ENCODE peak calls at places on chromosomes 12 and 14, in five cellular contexts. F is amygdala, A is nephron progenitor cell, H is NCI-H1105 treated with DMSO at 0.1 percent for 48 hours, Z is GDM1. P is an unnamed sample.
A peak's percentile ranks its signal among the peaks of the same experiment; 100 is the strongest.

GRCh38 chr12:51866762-51867161 is 18.2 kb upstream of the FIGNL2 start:
- DNase-seq in F (no peak), A (no peak), H (no peak), Z (no peak), P (no peak)

GRCh38 chr14:105582639-105583038 is 56.3 kb downstream of the TMEM121 start:
- DNase-seq in F (no peak), A (no peak), H (no peak), Z (no peak), P (peak; percentile 29)

GRCh38 chr12:104137175-104137901 is 672 bp downstream of the NFYB start:
- DNase-seq in F (peak; percentile 41), A (peak; percentile 68), H (peak; percentile 42), Z (peak; percentile 17), P (peak; percentile 58)

GRCh38 chr14:102530828-102531478 is 21.4 kb upstream of the ANKRD9 start:
- DNase-seq in F (no peak), A (no peak), H (no peak), Z (no peak), P (no peak)

GRCh38 chr14:85531141-85531593 is 1.2 kb downstream of the FLRT2 start:
- DNase-seq in F (peak; percentile 24), A (peak; percentile 50), H (no peak), Z (no peak), P (peak; percentile 64)

GRCh38 chr12:13102481-13103195 is 829 bp downstream of the GSG1 start:
- DNase-seq in F (peak; percentile 24), A (no peak), H (no peak), Z (no peak), P (peak; percentile 14)

GRCh38 chr12:124434364-124434763 is 133.0 kb downstream of the NCOR2 start:
- DNase-seq in F (no peak), A (no peak), H (no peak), Z (no peak), P (no peak)

GRCh38 chr12:16329594-16329993 is 17.9 kb upstream of the MGST1 start:
- DNase-seq in F (no peak), A (no peak), H (peak; percentile 10), Z (no peak), P (no peak)

GRCh38 chr12:105343836-105344235 is 13.3 kb downstream of the C12orf75 start:
- DNase-seq in F (no peak), A (no peak), H (no peak), Z (no peak), P (no peak)

GRCh38 chr12:19757317-19757877 is 318.1 kb downstream of the AEBP2 start:
- DNase-seq in F (no peak), A (no peak), H (peak; percentile 77), Z (no peak), P (no peak)

GRCh38 chr12:636632-637031 is 26.6 kb downstream of the NINJ2 start:
- DNase-seq in F (no peak), A (no peak), H (no peak), Z (peak; percentile 16), P (no peak)

GRCh38 chr12:53696285-53696654 is 20.4 kb upstream of the ATP5MC2 start:
- DNase-seq in F (peak; percentile 32), A (peak; percentile 60), H (peak; percentile 93), Z (no peak), P (peak; percentile 57)

GRCh38 chr12:52396656-52397055 is 9.5 kb downstream of the KRT82 start:
- DNase-seq in F (no peak), A (no peak), H (no peak), Z (no peak), P (no peak)

GRCh38 chr12:3881208-3881980 is 8.2 kb upstream of the PARP11 start:
- DNase-seq in F (no peak), A (no peak), H (no peak), Z (no peak), P (no peak)

GRCh38 chr14:59688224-59689170 is 111.9 kb upstream of the CCDC175 start:
- DNase-seq in F (no peak), A (peak; percentile 55), H (peak; percentile 34), Z (peak; percentile 67), P (peak; percentile 71)

GRCh38 chr14:90828642-90829487 is 12.6 kb upstream of the TTC7B start:
- DNase-seq in F (no peak), A (no peak), H (no peak), Z (no peak), P (no peak)

GRCh38 chr14:56394826-56395543 is 184.6 kb upstream of the TMEM260 start:
- DNase-seq in F (no peak), A (no peak), H (no peak), Z (no peak), P (no peak)

GRCh38 chr14:65958664-65959562 is 527.3 kb upstream of the CCDC196 start:
- DNase-seq in F (no peak), A (no peak), H (peak; percentile 65), Z (no peak), P (peak; percentile 47)

GRCh38 chr14:100871234-100872186 is 32.0 kb downstream of the RTL1 start:
- DNase-seq in F (no peak), A (no peak), H (no peak), Z (no peak), P (no peak)

GRCh38 chr14:68507544-68508081 is 285.3 kb downstream of the ZFP36L1 start:
- DNase-seq in F (no peak), A (no peak), H (no peak), Z (no peak), P (no peak)

GRCh38 chr12:3421191-3421590 is 69.8 kb upstream of the PRMT8 start:
- DNase-seq in F (no peak), A (no peak), H (no peak), Z (no peak), P (no peak)

GRCh38 chr12:51529586-51529985 is 61.4 kb upstream of the SCN8A start:
- DNase-seq in F (no peak), A (no peak), H (no peak), Z (no peak), P (no peak)

GRCh38 chr14:21768116-21768874 is 94.7 kb upstream of the OR4E1 start:
- DNase-seq in F (no peak), A (no peak), H (peak; percentile 5), Z (peak; percentile 39), P (peak; percentile 11)

GRCh38 chr14:96091941-96092411 is 52.8 kb downstream of the C14orf132 start:
- DNase-seq in F (no peak), A (no peak), H (no peak), Z (no peak), P (no peak)

GRCh38 chr12:113261847-113262470 is 40.7 kb downstream of the TPCN1 start:
- DNase-seq in F (no peak), A (no peak), H (no peak), Z (no peak), P (no peak)

GRCh38 chr12:52032797-52033505 is 18.3 kb upstream of the NR4A1 start:
- DNase-seq in F (peak; percentile 81), A (peak; percentile 95), H (peak; percentile 77), Z (peak; percentile 88), P (peak; percentile 98)

GRCh38 chr12:73817161-73817560 is 720.5 kb upstream of the ATXN7L3B start:
- DNase-seq in F (no peak), A (no peak), H (no peak), Z (no peak), P (no peak)

GRCh38 chr12:49893753-49894752 is 9.6 kb downstream of the FAIM2 start:
- DNase-seq in F (no peak), A (no peak), H (no peak), Z (no peak), P (no peak)

GRCh38 chr14:52023518-52023917 is 34.2 kb downstream of the RTRAF start:
- DNase-seq in F (no peak), A (no peak), H (no peak), Z (no peak), P (no peak)

GRCh38 chr12:115451785-115452736 is 768.1 kb upstream of the TBX3 start:
- DNase-seq in F (peak; percentile 11), A (peak; percentile 81), H (peak; percentile 93), Z (no peak), P (no peak)

GRCh38 chr12:795305-795704 is 42.9 kb downstream of the WNK1 start:
- DNase-seq in F (no peak), A (no peak), H (no peak), Z (no peak), P (no peak)

GRCh38 chr14:64698899-64699298 is 5.3 kb upstream of the PLEKHG3 start:
- DNase-seq in F (no peak), A (no peak), H (peak; percentile 30), Z (peak; percentile 74), P (no peak)

GRCh38 chr12:58774731-58775130 is 145.6 kb downstream of the LRIG3 start:
- DNase-seq in F (no peak), A (no peak), H (no peak), Z (no peak), P (no peak)

GRCh38 chr12:125292700-125293099 is 227.5 kb downstream of the AACS start:
- DNase-seq in F (no peak), A (no peak), H (no peak), Z (no peak), P (no peak)

GRCh38 chr12:116459501-116459900 is 99.7 kb upstream of the MAP1LC3B2 start:
- DNase-seq in F (no peak), A (no peak), H (no peak), Z (no peak), P (no peak)

GRCh38 chr14:74638066-74638465 is 26.0 kb upstream of the LTBP2 start:
- DNase-seq in F (no peak), A (no peak), H (no peak), Z (no peak), P (no peak)

GRCh38 chr14:69763761-69764510 is 3.0 kb upstream of the SRSF5 start:
- DNase-seq in F (no peak), A (no peak), H (no peak), Z (peak; percentile 14), P (no peak)